ENCODE peak calls at places on chromosomes 7 and 10, in ten cellular contexts. D is ascending aorta; L is right cardiac atrium; G is Peyer's patch; W is substantia nigra; X is HL-60; A is breast epithelium; E is CD8-positive, alpha-beta T cell; N is A549; K is IMR-90. P is an unnamed sample.

GRCh38 chr10:47421057-47421952 is 37.2 kb upstream of the ZNF488 start:
- DNase-seq in E (no peak), A (no peak), W (no peak), N (no peak), D (no peak), L (no peak), K (peak; percentile 91), X (no peak), G (no peak), P (no peak)

GRCh38 chr10:11610855-11611247 is 599 bp downstream of the USP6NL start:
- DNase-seq in L (peak; percentile 48), X (peak; percentile 22), W (no peak), K (peak; percentile 37), A (no peak), G (peak; percentile 64), E (peak; percentile 21), N (peak; percentile 40), D (no peak), P (peak; percentile 45)

GRCh38 chr10:93630609-93631320 is 18.4 kb downstream of the PDE6C start:
- DNase-seq in L (no peak), G (no peak), W (no peak), K (no peak), D (no peak), A (no peak), N (no peak), E (no peak), X (no peak), P (no peak)

GRCh38 chr10:60189861-60190475 is 199.7 kb downstream of the ANK3 start:
- DNase-seq in N (no peak), E (no peak), L (no peak), A (no peak), W (no peak), K (no peak), X (no peak), G (no peak), D (no peak), P (no peak)

GRCh38 chr10:114776908-114777307 is 44.7 kb upstream of the FHIP2A start:
- DNase-seq in W (no peak), K (no peak), E (no peak), N (no peak), L (no peak), D (no peak), A (no peak), X (no peak), G (no peak), P (no peak)

GRCh38 chr7:94350729-94351128 is 44.0 kb upstream of the COL1A2 start:
- DNase-seq in N (no peak), W (no peak), A (no peak), L (no peak), K (no peak), E (no peak), X (no peak), D (no peak), G (no peak), P (no peak)

GRCh38 chr7:134364619-134365037 is 47.9 kb upstream of the SLC35B4 start:
- DNase-seq in W (no peak), L (no peak), G (peak; percentile 80), E (no peak), X (no peak), N (peak; percentile 99), D (no peak), K (peak; percentile 41), A (no peak), P (no peak)

GRCh38 chr10:86914734-86915133 is 42.7 kb downstream of the MMRN2 start:
- DNase-seq in D (no peak), A (no peak), X (no peak), L (no peak), W (no peak), N (no peak), E (no peak), K (peak; percentile 43), G (no peak), P (no peak)

GRCh38 chr10:56279270-56279669 is 81.8 kb downstream of the ZWINT start:
- DNase-seq in K (no peak), A (no peak), N (no peak), X (no peak), G (no peak), D (no peak), E (no peak), W (no peak), L (no peak), P (no peak)
- H3K27ac ChIP-seq in K (no peak overlapping the region), A (no peak overlapping the region), N (no peak overlapping the region), X (no peak overlapping the region), G (no peak overlapping the region), D (no peak overlapping the region), E (no peak overlapping the region), W (no peak overlapping the region), L (no peak overlapping the region), P (no peak overlapping the region)

DNA sequence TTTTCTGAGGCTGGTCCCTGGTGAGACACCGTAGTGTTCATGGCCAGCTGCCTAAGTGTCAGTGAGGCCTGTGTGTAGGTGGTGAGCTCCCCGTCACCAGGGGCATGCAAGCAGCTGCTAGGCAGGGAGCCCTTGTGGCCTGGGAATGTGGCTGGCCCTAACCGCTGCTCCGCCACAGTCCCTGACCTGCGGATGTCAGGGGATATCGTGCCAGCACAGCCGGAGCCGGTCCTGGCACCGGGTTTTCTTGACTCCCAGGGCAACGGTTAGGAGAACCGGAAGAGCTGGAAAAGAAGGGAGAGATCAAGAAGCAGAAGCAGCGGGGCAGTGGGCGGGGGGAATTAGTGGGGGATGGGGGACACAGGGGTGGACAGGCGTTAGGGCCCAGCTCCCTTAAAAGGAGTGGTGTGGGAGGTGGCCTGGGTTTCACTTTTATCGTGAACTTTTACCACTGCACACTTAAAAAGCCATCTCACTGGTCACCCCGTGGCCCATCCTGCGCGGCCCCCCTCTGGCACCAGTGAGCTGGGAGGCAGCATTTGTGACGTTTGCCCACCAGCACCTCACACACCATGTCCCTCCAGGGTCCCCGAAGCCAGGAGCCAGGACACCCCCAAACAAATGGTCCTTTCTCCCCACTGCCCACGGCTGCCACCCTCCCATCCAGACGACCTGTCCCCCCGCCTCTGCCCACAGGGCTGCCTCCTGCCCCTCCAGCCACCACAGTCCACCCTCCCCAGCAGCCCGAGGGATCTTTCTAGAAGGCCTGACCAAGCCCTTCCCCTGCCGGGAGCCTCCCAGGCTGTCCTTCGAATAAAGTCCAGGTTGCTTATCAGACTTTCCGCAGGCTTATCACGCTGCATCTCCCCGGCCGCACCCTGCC is 1.7 kb upstream of the MICALL2 start:
- DNase-seq in N (peak; percentile 50), A (peak; percentile 57), K (peak; percentile 34), D (peak; percentile 86), L (peak; percentile 73), W (no peak), E (no peak), G (peak; percentile 85), X (peak; percentile 94), P (no peak)
- H3K27ac ChIP-seq in N (peak overlapping the region; percentile 72), A (peak overlapping the region; percentile 82), K (peak overlapping the region; percentile 43), D (peak overlapping the region; percentile 87), L (peak overlapping the region; percentile 76), W (peak overlapping the region; percentile 72), E (no peak overlapping the region), G (peak overlapping the region; percentile 76), X (peak overlapping the region; percentile 90), P (no peak overlapping the region)

GRCh38 chr7:73448609-73449008 is 15.0 kb downstream of the FZD9 start:
- DNase-seq in D (no peak), X (no peak), L (no peak), A (no peak), K (peak; percentile 43), G (no peak), W (no peak), E (no peak), N (no peak), P (no peak)

GRCh38 chr7:73447121-73447520 is 13.5 kb downstream of the FZD9 start:
- DNase-seq in L (no peak), K (no peak), N (no peak), E (no peak), X (no peak), W (no peak), G (no peak), D (no peak), A (no peak), P (no peak)

GRCh38 chr7:73446716-73447115 is 13.1 kb downstream of the FZD9 start:
- DNase-seq in G (no peak), X (no peak), A (no peak), K (no peak), E (no peak), W (no peak), N (no peak), D (no peak), L (no peak), P (no peak)

GRCh38 chr7:73451780-73452398 is 18.3 kb downstream of the FZD9 start:
- DNase-seq in E (peak; percentile 21), G (no peak), W (no peak), D (no peak), N (peak; percentile 65), X (peak; percentile 46), L (no peak), K (peak; percentile 74), A (no peak), P (no peak)

DNA sequence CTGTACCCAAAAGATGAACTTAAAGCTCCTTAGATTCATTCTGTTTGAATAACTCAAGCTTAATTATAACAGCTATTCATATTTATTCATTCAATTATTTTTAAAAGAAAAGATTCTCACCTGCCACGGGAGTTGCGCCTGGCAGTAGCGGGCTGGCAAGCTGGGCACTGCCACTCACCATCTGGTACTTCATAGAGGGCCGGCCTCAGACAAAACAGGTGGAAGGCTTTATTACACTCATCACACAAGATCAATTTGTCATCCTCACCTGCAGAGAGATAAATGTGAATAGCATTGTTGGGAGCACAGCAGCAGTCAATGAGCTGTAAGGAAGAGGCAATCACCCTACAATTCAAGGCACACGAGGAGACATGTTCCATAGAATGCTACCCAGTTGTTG is 15.8 kb downstream of the FZD9 start:
- DNase-seq in X (no peak), D (no peak), W (no peak), K (no peak), L (no peak), A (no peak), E (no peak), N (no peak), G (no peak), P (no peak)
- H3K27ac ChIP-seq in X (no peak overlapping the region), D (no peak overlapping the region), W (no peak overlapping the region), K (no peak overlapping the region), L (no peak overlapping the region), A (no peak overlapping the region), E (no peak overlapping the region), N (no peak overlapping the region), G (no peak overlapping the region), P (no peak overlapping the region)

GRCh38 chr7:117113871-117114270 is 160.6 kb downstream of the ST7 start:
- DNase-seq in L (no peak), X (no peak), K (no peak), D (no peak), E (no peak), G (no peak), A (no peak), W (no peak), N (no peak), P (peak; percentile 99)

GRCh38 chr7:117110480-117111315 is 157.4 kb downstream of the ST7 start:
- DNase-seq in L (no peak), K (no peak), E (peak; percentile 24), N (no peak), X (no peak), G (peak; percentile 54), A (no peak), W (no peak), D (no peak), P (no peak)

GRCh38 chr7:117112640-117113039 is 159.3 kb downstream of the ST7 start:
- DNase-seq in L (no peak), A (no peak), G (no peak), E (no peak), X (no peak), D (no peak), N (no peak), K (no peak), W (no peak), P (no peak)

GRCh38 chr7:117114272-117114671 is 161.0 kb downstream of the ST7 start:
- DNase-seq in G (no peak), X (no peak), E (no peak), N (no peak), W (no peak), A (no peak), D (no peak), L (no peak), K (no peak), P (peak; percentile 56)

GRCh38 chr7:117111532-117111931 is 158.2 kb downstream of the ST7 start:
- DNase-seq in D (no peak), E (no peak), G (no peak), L (no peak), N (no peak), A (no peak), W (no peak), X (no peak), K (no peak), P (no peak)
- H3K27ac ChIP-seq in D (no peak overlapping the region), E (no peak overlapping the region), G (no peak overlapping the region), L (no peak overlapping the region), N (no peak overlapping the region), A (no peak overlapping the region), W (no peak overlapping the region), X (no peak overlapping the region), K (no peak overlapping the region), P (no peak overlapping the region)